ENCODE peak calls at places on chromosomes 5 and 9, in ten cellular contexts. One of them, this sample, is unnamed.
A peak's percentile ranks its signal among the peaks of the same experiment; 100 is the strongest.

GRCh38 chr9:134375011-134375390 is 48.7 kb downstream of the RXRA start:
- DNase-seq in IMR-90: no peak
- DNase-seq in ovary: peak; percentile 83
- DNase-seq in HCT116: no peak
- DNase-seq in right lobe of liver: peak; percentile 87
- DNase-seq in NB4: peak; percentile 63
- DNase-seq in esophagus squamous epithelium: no peak
- DNase-seq in prostate gland: peak; percentile 49
- DNase-seq in A549: no peak
- DNase-seq in suprapubic skin: no peak
- DNase-seq in this sample: peak; percentile 93

GRCh38 chr5:78627175-78627574 is 21.4 kb downstream of the LHFPL2 start:
- DNase-seq in NB4: peak; percentile 48
- DNase-seq in right lobe of liver: no peak
- DNase-seq in HCT116: no peak
- DNase-seq in IMR-90: no peak
- DNase-seq in prostate gland: no peak
- DNase-seq in A549: peak; percentile 33
- DNase-seq in suprapubic skin: no peak
- DNase-seq in esophagus squamous epithelium: no peak
- DNase-seq in ovary: no peak
- DNase-seq in this sample: no peak

GRCh38 chr9:133633681-133633990 is 2.5 kb upstream of the DBH start:
- DNase-seq in esophagus squamous epithelium: no peak
- DNase-seq in NB4: no peak
- DNase-seq in IMR-90: no peak
- DNase-seq in right lobe of liver: no peak
- DNase-seq in HCT116: no peak
- DNase-seq in A549: no peak
- DNase-seq in prostate gland: no peak
- DNase-seq in ovary: no peak
- DNase-seq in suprapubic skin: no peak
- DNase-seq in this sample: no peak

GRCh38 chr5:172303090-172303995 is 19.8 kb upstream of the UBTD2 start:
- DNase-seq in A549: no peak
- DNase-seq in esophagus squamous epithelium: no peak
- DNase-seq in right lobe of liver: no peak
- DNase-seq in IMR-90: no peak
- DNase-seq in HCT116: peak; percentile 60
- DNase-seq in NB4: peak; percentile 37
- DNase-seq in prostate gland: no peak
- DNase-seq in suprapubic skin: no peak
- DNase-seq in ovary: no peak
- DNase-seq in this sample: no peak

GRCh38 chr9:113479150-113479761 is 15.7 kb downstream of the RGS3 start:
- DNase-seq in IMR-90: no peak
- DNase-seq in prostate gland: no peak
- DNase-seq in NB4: peak; percentile 15
- DNase-seq in suprapubic skin: peak; percentile 62
- DNase-seq in right lobe of liver: peak; percentile 33
- DNase-seq in HCT116: no peak
- DNase-seq in esophagus squamous epithelium: no peak
- DNase-seq in A549: no peak
- DNase-seq in ovary: no peak
- DNase-seq in this sample: no peak

GRCh38 chr9:83623634-83623991 is 670 bp downstream of the IDNK start:
- DNase-seq in ovary: no peak
- DNase-seq in esophagus squamous epithelium: no peak
- DNase-seq in IMR-90: no peak
- DNase-seq in A549: no peak
- DNase-seq in NB4: peak; percentile 34
- DNase-seq in prostate gland: no peak
- DNase-seq in right lobe of liver: no peak
- DNase-seq in HCT116: no peak
- DNase-seq in suprapubic skin: no peak
- DNase-seq in this sample: no peak

GRCh38 chr9:21002040-21002439 is 29.4 kb downstream of the HACD4 start:
- DNase-seq in ovary: no peak
- DNase-seq in right lobe of liver: no peak
- DNase-seq in NB4: no peak
- DNase-seq in prostate gland: no peak
- DNase-seq in IMR-90: no peak
- DNase-seq in A549: no peak
- DNase-seq in esophagus squamous epithelium: no peak
- DNase-seq in suprapubic skin: no peak
- DNase-seq in HCT116: no peak
- DNase-seq in this sample: no peak

GRCh38 chr9:86407022-86407421 is 52.8 kb upstream of the TUT7 start:
- DNase-seq in IMR-90: peak; percentile 75
- DNase-seq in esophagus squamous epithelium: no peak
- DNase-seq in prostate gland: peak; percentile 63
- DNase-seq in NB4: no peak
- DNase-seq in suprapubic skin: no peak
- DNase-seq in A549: peak; percentile 22
- DNase-seq in HCT116: no peak
- DNase-seq in right lobe of liver: peak; percentile 89
- DNase-seq in ovary: no peak
- DNase-seq in this sample: peak; percentile 94

GRCh38 chr9:13787234-13787833 is 507.8 kb upstream of the MPDZ start:
- DNase-seq in right lobe of liver: no peak
- DNase-seq in suprapubic skin: no peak
- DNase-seq in esophagus squamous epithelium: no peak
- DNase-seq in IMR-90: peak; percentile 46
- DNase-seq in prostate gland: no peak
- DNase-seq in ovary: no peak
- DNase-seq in A549: no peak
- DNase-seq in HCT116: no peak
- DNase-seq in NB4: no peak
- DNase-seq in this sample: no peak

DNA sequence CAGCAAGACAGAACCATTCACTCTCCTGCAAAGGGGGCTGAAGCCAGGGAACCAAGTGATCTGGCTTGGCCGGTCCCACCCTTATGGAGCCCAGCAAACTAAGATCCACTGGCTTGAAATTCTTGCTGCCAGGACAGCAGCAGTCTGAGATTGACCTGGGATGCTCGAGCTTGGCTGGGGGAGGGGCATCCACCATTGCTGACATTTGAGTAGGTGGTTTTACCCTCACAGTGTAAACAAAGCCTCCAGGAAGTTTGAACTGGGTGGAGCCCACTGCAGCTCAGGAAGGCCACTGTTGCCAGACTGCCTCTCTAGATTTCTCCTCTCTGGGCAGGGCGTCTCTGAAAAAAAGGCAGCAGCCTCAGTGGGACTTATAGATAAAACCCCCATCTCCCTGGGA is 60.5 kb downstream of the TNFSF8 start:
- DNase-seq in NB4: no peak
- DNase-seq in suprapubic skin: no peak
- DNase-seq in HCT116: no peak
- DNase-seq in IMR-90: no peak
- DNase-seq in ovary: no peak
- DNase-seq in right lobe of liver: no peak
- DNase-seq in prostate gland: no peak
- DNase-seq in esophagus squamous epithelium: no peak
- DNase-seq in A549: no peak
- DNase-seq in this sample: no peak
- H3K4me3 ChIP-seq in NB4: no peak overlapping the region
- H3K4me3 ChIP-seq in suprapubic skin: no peak overlapping the region
- H3K4me3 ChIP-seq in HCT116: no peak overlapping the region
- H3K4me3 ChIP-seq in IMR-90: no peak overlapping the region
- H3K4me3 ChIP-seq in ovary: no peak overlapping the region
- H3K4me3 ChIP-seq in right lobe of liver: no peak overlapping the region
- H3K4me3 ChIP-seq in prostate gland: no peak overlapping the region
- H3K4me3 ChIP-seq in esophagus squamous epithelium: no peak overlapping the region
- H3K4me3 ChIP-seq in A549: no peak overlapping the region
- H3K4me3 ChIP-seq in this sample: no peak overlapping the region

GRCh38 chr9:120894404-120895226 is 17.6 kb upstream of the PHF19 start:
- DNase-seq in esophagus squamous epithelium: no peak
- DNase-seq in ovary: peak; percentile 87
- DNase-seq in A549: no peak
- DNase-seq in suprapubic skin: no peak
- DNase-seq in NB4: no peak
- DNase-seq in prostate gland: no peak
- DNase-seq in IMR-90: no peak
- DNase-seq in HCT116: no peak
- DNase-seq in right lobe of liver: no peak
- DNase-seq in this sample: no peak

GRCh38 chr9:120892748-120893584 is 16.0 kb upstream of the PHF19 start:
- DNase-seq in esophagus squamous epithelium: no peak
- DNase-seq in prostate gland: no peak
- DNase-seq in A549: no peak
- DNase-seq in HCT116: no peak
- DNase-seq in suprapubic skin: no peak
- DNase-seq in right lobe of liver: no peak
- DNase-seq in IMR-90: peak; percentile 94
- DNase-seq in NB4: peak; percentile 95
- DNase-seq in ovary: no peak
- DNase-seq in this sample: peak; percentile 11

GRCh38 chr9:120893917-120894316 is 16.9 kb upstream of the PHF19 start:
- DNase-seq in right lobe of liver: no peak
- DNase-seq in IMR-90: no peak
- DNase-seq in suprapubic skin: no peak
- DNase-seq in prostate gland: no peak
- DNase-seq in NB4: no peak
- DNase-seq in HCT116: no peak
- DNase-seq in esophagus squamous epithelium: no peak
- DNase-seq in A549: no peak
- DNase-seq in ovary: no peak
- DNase-seq in this sample: no peak

GRCh38 chr9:120892177-120892747 is 15.3 kb upstream of the PHF19 start:
- DNase-seq in A549: no peak
- DNase-seq in prostate gland: peak; percentile 64
- DNase-seq in HCT116: no peak
- DNase-seq in NB4: no peak
- DNase-seq in ovary: no peak
- DNase-seq in IMR-90: no peak
- DNase-seq in right lobe of liver: no peak
- DNase-seq in esophagus squamous epithelium: no peak
- DNase-seq in suprapubic skin: no peak
- DNase-seq in this sample: no peak

GRCh38 chr9:120893585-120893857 is 16.5 kb upstream of the PHF19 start:
- DNase-seq in NB4: no peak
- DNase-seq in HCT116: no peak
- DNase-seq in prostate gland: no peak
- DNase-seq in IMR-90: peak; percentile 73
- DNase-seq in A549: no peak
- DNase-seq in right lobe of liver: no peak
- DNase-seq in ovary: no peak
- DNase-seq in esophagus squamous epithelium: no peak
- DNase-seq in suprapubic skin: no peak
- DNase-seq in this sample: no peak
- TF ChIP-seq POLR2A in NB4: no peak
- TF ChIP-seq POLR2A in HCT116: no peak
- TF ChIP-seq POLR2A in prostate gland: no peak
- TF ChIP-seq POLR2A in IMR-90: no peak
- TF ChIP-seq POLR2A in A549: no peak
- TF ChIP-seq POLR2A in right lobe of liver: no peak
- TF ChIP-seq POLR2A in ovary: no peak
- TF ChIP-seq POLR2A in esophagus squamous epithelium: no peak
- TF ChIP-seq POLR2A in suprapubic skin: no peak
- TF ChIP-seq POLR2A in this sample: no peak

GRCh38 chr5:77223653-77224052 is 13.2 kb downstream of the PDE8B start:
- DNase-seq in A549: no peak
- DNase-seq in right lobe of liver: no peak
- DNase-seq in HCT116: no peak
- DNase-seq in NB4: no peak
- DNase-seq in suprapubic skin: no peak
- DNase-seq in IMR-90: no peak
- DNase-seq in prostate gland: no peak
- DNase-seq in esophagus squamous epithelium: no peak
- DNase-seq in ovary: no peak
- DNase-seq in this sample: no peak

GRCh38 chr5:77214151-77214550 is 3.7 kb downstream of the PDE8B start:
- DNase-seq in ovary: no peak
- DNase-seq in A549: no peak
- DNase-seq in NB4: no peak
- DNase-seq in HCT116: no peak
- DNase-seq in suprapubic skin: no peak
- DNase-seq in prostate gland: no peak
- DNase-seq in IMR-90: no peak
- DNase-seq in esophagus squamous epithelium: no peak
- DNase-seq in right lobe of liver: no peak
- DNase-seq in this sample: no peak

GRCh38 chr5:77222722-77223121 is 12.2 kb downstream of the PDE8B start:
- DNase-seq in HCT116: no peak
- DNase-seq in prostate gland: no peak
- DNase-seq in IMR-90: no peak
- DNase-seq in suprapubic skin: no peak
- DNase-seq in A549: no peak
- DNase-seq in NB4: no peak
- DNase-seq in right lobe of liver: no peak
- DNase-seq in esophagus squamous epithelium: no peak
- DNase-seq in ovary: no peak
- DNase-seq in this sample: no peak

GRCh38 chr5:77213601-77214000 is 3.1 kb downstream of the PDE8B start:
- DNase-seq in ovary: no peak
- DNase-seq in esophagus squamous epithelium: no peak
- DNase-seq in prostate gland: no peak
- DNase-seq in NB4: no peak
- DNase-seq in suprapubic skin: no peak
- DNase-seq in IMR-90: no peak
- DNase-seq in HCT116: no peak
- DNase-seq in right lobe of liver: no peak
- DNase-seq in A549: no peak
- DNase-seq in this sample: no peak

DNA sequence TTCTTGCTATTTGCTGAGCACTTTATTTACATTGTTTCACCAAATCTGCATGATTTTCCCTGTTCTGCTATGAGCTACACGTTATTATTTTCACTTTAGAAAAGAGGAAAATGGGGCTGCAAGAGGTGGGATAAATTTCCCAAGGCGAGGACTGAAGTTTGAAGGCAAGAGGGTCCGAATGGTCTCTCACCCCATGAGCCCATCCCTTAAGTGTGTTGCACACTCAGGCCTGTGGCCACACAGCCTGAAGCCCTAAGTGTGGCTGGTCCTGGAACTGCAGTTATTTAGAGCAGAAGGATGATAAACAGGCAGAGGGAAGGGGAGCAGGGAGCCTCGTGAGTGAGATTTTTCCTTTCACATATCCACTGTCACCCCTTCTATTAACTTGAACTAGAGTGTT is 7.8 kb downstream of the PDE8B start:
- DNase-seq in ovary: no peak
- DNase-seq in IMR-90: no peak
- DNase-seq in prostate gland: no peak
- DNase-seq in suprapubic skin: no peak
- DNase-seq in A549: peak; percentile 30
- DNase-seq in HCT116: no peak
- DNase-seq in esophagus squamous epithelium: no peak
- DNase-seq in right lobe of liver: no peak
- DNase-seq in NB4: no peak
- DNase-seq in this sample: no peak
- TF ChIP-seq CTCF in ovary: no peak
- TF ChIP-seq CTCF in IMR-90: no peak
- TF ChIP-seq CTCF in prostate gland: peak; percentile 8
- TF ChIP-seq CTCF in suprapubic skin: no peak
- TF ChIP-seq CTCF in A549: peak; percentile 14
- TF ChIP-seq CTCF in HCT116: peak; percentile 45
- TF ChIP-seq CTCF in esophagus squamous epithelium: peak; percentile 8
- TF ChIP-seq CTCF in right lobe of liver: peak; percentile 9
- TF ChIP-seq CTCF in NB4: peak; percentile 8
- TF ChIP-seq CTCF in this sample: no peak

GRCh38 chr5:127498604-127499003 is 18.8 kb upstream of the PRRC1 start:
- DNase-seq in esophagus squamous epithelium: no peak
- DNase-seq in HCT116: no peak
- DNase-seq in suprapubic skin: no peak
- DNase-seq in IMR-90: no peak
- DNase-seq in right lobe of liver: no peak
- DNase-seq in prostate gland: no peak
- DNase-seq in ovary: no peak
- DNase-seq in A549: no peak
- DNase-seq in NB4: no peak
- DNase-seq in this sample: no peak

GRCh38 chr5:127492854-127493738 is 24.3 kb upstream of the PRRC1 start:
- DNase-seq in prostate gland: no peak
- DNase-seq in ovary: no peak
- DNase-seq in IMR-90: peak; percentile 36
- DNase-seq in suprapubic skin: no peak
- DNase-seq in A549: peak; percentile 52
- DNase-seq in right lobe of liver: no peak
- DNase-seq in HCT116: peak; percentile 54
- DNase-seq in esophagus squamous epithelium: no peak
- DNase-seq in NB4: peak; percentile 46
- DNase-seq in this sample: no peak
- H3K4me3 ChIP-seq in prostate gland: no peak overlapping the region
- H3K4me3 ChIP-seq in ovary: no peak overlapping the region
- H3K4me3 ChIP-seq in IMR-90: no peak overlapping the region
- H3K4me3 ChIP-seq in suprapubic skin: no peak overlapping the region
- H3K4me3 ChIP-seq in A549: no peak overlapping the region
- H3K4me3 ChIP-seq in right lobe of liver: no peak overlapping the region
- H3K4me3 ChIP-seq in HCT116: no peak overlapping the region
- H3K4me3 ChIP-seq in esophagus squamous epithelium: no peak overlapping the region
- H3K4me3 ChIP-seq in NB4: no peak overlapping the region
- H3K4me3 ChIP-seq in this sample: no peak overlapping the region